ENCODE peak calls at places on chromosomes 6 and 20, in four cellular contexts. One of them, this sample, is unnamed.

GRCh38 chr6:88376759-88377387 is 210.7 kb upstream of the CNR1 start:
- DNase-seq in HepG2: no peak
- DNase-seq in K562: no peak
- DNase-seq in GM12878: no peak
- DNase-seq in this sample: no peak

GRCh38 chr6:135870722-135871121 is 19.2 kb downstream of the PDE7B start:
- DNase-seq in HepG2: no peak
- DNase-seq in GM12878: no peak
- DNase-seq in K562: no peak
- DNase-seq in this sample: no peak

GRCh38 chr6:169176361-169176991 is 77.2 kb downstream of the THBS2 start:
- DNase-seq in HepG2: no peak
- DNase-seq in GM12878: no peak
- DNase-seq in K562: no peak
- DNase-seq in this sample: no peak

GRCh38 chr20:53080969-53081871 is 109.1 kb downstream of the TSHZ2 start:
- DNase-seq in K562: no peak
- DNase-seq in HepG2: peak; percentile 99
- DNase-seq in GM12878: no peak
- DNase-seq in this sample: peak; percentile 9

GRCh38 chr6:32689531-32690505 is 23.4 kb upstream of the HLA-DQB1 start:
- DNase-seq in K562: no peak
- DNase-seq in HepG2: no peak
- DNase-seq in GM12878: peak; percentile 79
- DNase-seq in this sample: no peak

GRCh38 chr6:52138284-52138683 is 47.9 kb upstream of the IL17A start:
- DNase-seq in GM12878: no peak
- DNase-seq in K562: no peak
- DNase-seq in HepG2: no peak
- DNase-seq in this sample: no peak

GRCh38 chr6:3259491-3259958 is 778 bp downstream of the PSMG4 start:
- DNase-seq in K562: peak; percentile 67
- DNase-seq in GM12878: no peak
- DNase-seq in HepG2: peak; percentile 36
- DNase-seq in this sample: peak; percentile 52

GRCh38 chr6:151432650-151433049 is 19.3 kb downstream of the RMND1 start:
- DNase-seq in HepG2: no peak
- DNase-seq in GM12878: no peak
- DNase-seq in K562: no peak
- DNase-seq in this sample: no peak

GRCh38 chr6:91697010-91697694 is 1110.3 kb upstream of the MAP3K7 start:
- DNase-seq in GM12878: no peak
- DNase-seq in HepG2: no peak
- DNase-seq in K562: no peak
- DNase-seq in this sample: no peak

GRCh38 chr20:59141818-59142581 is 21.6 kb upstream of the ZNF831 start:
- DNase-seq in K562: peak; percentile 36
- DNase-seq in HepG2: no peak
- DNase-seq in GM12878: no peak
- DNase-seq in this sample: peak; percentile 34

GRCh38 chr6:10316327-10316726 is 98.5 kb downstream of the TFAP2A start:
- DNase-seq in HepG2: no peak
- DNase-seq in GM12878: no peak
- DNase-seq in K562: peak; percentile 82
- DNase-seq in this sample: peak; percentile 50

GRCh38 chr20:1505871-1506270 is 14.7 kb upstream of the SIRPB2 start:
- DNase-seq in GM12878: no peak
- DNase-seq in K562: no peak
- DNase-seq in HepG2: no peak
- DNase-seq in this sample: no peak

GRCh38 chr20:1833216-1833615 is 62.0 kb upstream of the SIRPA start:
- DNase-seq in HepG2: no peak
- DNase-seq in K562: no peak
- DNase-seq in GM12878: no peak
- DNase-seq in this sample: no peak

GRCh38 chr6:167094820-167095637 is 27.9 kb upstream of the CCR6 start:
- DNase-seq in K562: no peak
- DNase-seq in GM12878: peak; percentile 94
- DNase-seq in HepG2: no peak
- DNase-seq in this sample: no peak

GRCh38 chr6:138989098-138989983 is 1.3 kb upstream of the REPS1 start:
- DNase-seq in K562: no peak
- DNase-seq in HepG2: peak; percentile 54
- DNase-seq in GM12878: no peak
- DNase-seq in this sample: no peak

GRCh38 chr6:44306710-44307109 is 6.4 kb downstream of the AARS2 start:
- DNase-seq in HepG2: no peak
- DNase-seq in GM12878: no peak
- DNase-seq in K562: no peak
- DNase-seq in this sample: no peak

GRCh38 chr20:63118303-63118670 is 97.6 kb downstream of the YTHDF1 start:
- DNase-seq in K562: no peak
- DNase-seq in GM12878: no peak
- DNase-seq in HepG2: no peak
- DNase-seq in this sample: no peak

GRCh38 chr20:32577657-32578056 is 7.5 kb downstream of the NOL4L start:
- DNase-seq in HepG2: no peak
- DNase-seq in K562: no peak
- DNase-seq in GM12878: no peak
- DNase-seq in this sample: no peak

GRCh38 chr6:163327936-163328335 is 86.6 kb upstream of the QKI start:
- DNase-seq in HepG2: no peak
- DNase-seq in GM12878: no peak
- DNase-seq in K562: no peak
- DNase-seq in this sample: no peak

GRCh38 chr6:161817881-161818280 is 544.0 kb upstream of the AGPAT4 start:
- DNase-seq in GM12878: no peak
- DNase-seq in K562: no peak
- DNase-seq in HepG2: no peak
- DNase-seq in this sample: no peak

GRCh38 chr6:48883116-48883515 is 579.9 kb downstream of the MMUT start:
- DNase-seq in K562: no peak
- DNase-seq in GM12878: no peak
- DNase-seq in HepG2: no peak
- DNase-seq in this sample: no peak

GRCh38 chr20:37388831-37389230 is 42.9 kb downstream of the SRC start:
- DNase-seq in HepG2: no peak
- DNase-seq in K562: no peak
- DNase-seq in GM12878: no peak
- DNase-seq in this sample: no peak

GRCh38 chr6:37021356-37022129 is 16.1 kb downstream of the FGD2 start:
- DNase-seq in GM12878: no peak
- DNase-seq in K562: peak; percentile 88
- DNase-seq in HepG2: peak; percentile 37
- DNase-seq in this sample: no peak

GRCh38 chr6:22466665-22467064 is 102.7 kb upstream of the HDGFL1 start:
- DNase-seq in GM12878: no peak
- DNase-seq in HepG2: no peak
- DNase-seq in K562: no peak
- DNase-seq in this sample: no peak

GRCh38 chr20:64161595-64162238 is 2.5 kb upstream of the MYT1 start:
- DNase-seq in HepG2: peak; percentile 68
- DNase-seq in K562: peak; percentile 76
- DNase-seq in GM12878: no peak
- DNase-seq in this sample: peak; percentile 78

GRCh38 chr6:4928426-4928825 is 75.4 kb downstream of the RPP40 start:
- DNase-seq in K562: peak; percentile 82
- DNase-seq in HepG2: no peak
- DNase-seq in GM12878: no peak
- DNase-seq in this sample: no peak

GRCh38 chr20:4637081-4637797 is 84.5 kb upstream of the PRND start:
- DNase-seq in GM12878: no peak
- DNase-seq in K562: no peak
- DNase-seq in HepG2: no peak
- DNase-seq in this sample: no peak

GRCh38 chr6:94636780-94637385 is 940.5 kb upstream of the MANEA start:
- DNase-seq in GM12878: no peak
- DNase-seq in K562: no peak
- DNase-seq in HepG2: peak; percentile 32
- DNase-seq in this sample: peak; percentile 13

GRCh38 chr20:46605978-46606816 is 45.1 kb downstream of the SLC13A3 start:
- DNase-seq in GM12878: no peak
- DNase-seq in K562: no peak
- DNase-seq in HepG2: no peak
- DNase-seq in this sample: no peak

GRCh38 chr6:115001726-115002436 is 659.1 kb upstream of the HS3ST5 start:
- DNase-seq in HepG2: peak; percentile 5
- DNase-seq in GM12878: no peak
- DNase-seq in K562: no peak
- DNase-seq in this sample: no peak

GRCh38 chr6:113562248-113562647 is 294.9 kb upstream of the MARCKS start:
- DNase-seq in K562: no peak
- DNase-seq in HepG2: no peak
- DNase-seq in GM12878: no peak
- DNase-seq in this sample: no peak

GRCh38 chr6:36714511-36714910 is 16.9 kb downstream of the RAB44 start:
- DNase-seq in GM12878: no peak
- DNase-seq in HepG2: no peak
- DNase-seq in K562: no peak
- DNase-seq in this sample: no peak

GRCh38 chr6:121573466-121573865 is 138.0 kb downstream of the GJA1 start:
- DNase-seq in HepG2: no peak
- DNase-seq in K562: no peak
- DNase-seq in GM12878: no peak
- DNase-seq in this sample: no peak

GRCh38 chr20:4972506-4973251 is 28.6 kb downstream of the SLC23A2 start:
- DNase-seq in GM12878: no peak
- DNase-seq in HepG2: no peak
- DNase-seq in K562: no peak
- DNase-seq in this sample: no peak

GRCh38 chr20:39660251-39660650 is 698.1 kb downstream of the DHX35 start:
- DNase-seq in HepG2: no peak
- DNase-seq in K562: no peak
- DNase-seq in GM12878: no peak
- DNase-seq in this sample: no peak

GRCh38 chr20:48698507-48699267 is 129.1 kb downstream of the PREX1 start:
- DNase-seq in GM12878: no peak
- DNase-seq in K562: peak; percentile 56
- DNase-seq in HepG2: no peak
- DNase-seq in this sample: peak; percentile 34

GRCh38 chr20:23340524-23340923 is 10.1 kb upstream of the NXT1 start:
- DNase-seq in K562: peak; percentile 77
- DNase-seq in GM12878: no peak
- DNase-seq in HepG2: peak; percentile 77
- DNase-seq in this sample: peak; percentile 64

GRCh38 chr6:134589512-134589911 is 271.6 kb upstream of the SGK1 start:
- DNase-seq in HepG2: no peak
- DNase-seq in K562: no peak
- DNase-seq in GM12878: no peak
- DNase-seq in this sample: no peak

GRCh38 chr6:129488313-129488712 is 221.7 kb downstream of the ARHGAP18 start:
- DNase-seq in GM12878: no peak
- DNase-seq in HepG2: no peak
- DNase-seq in K562: no peak
- DNase-seq in this sample: no peak

DNA sequence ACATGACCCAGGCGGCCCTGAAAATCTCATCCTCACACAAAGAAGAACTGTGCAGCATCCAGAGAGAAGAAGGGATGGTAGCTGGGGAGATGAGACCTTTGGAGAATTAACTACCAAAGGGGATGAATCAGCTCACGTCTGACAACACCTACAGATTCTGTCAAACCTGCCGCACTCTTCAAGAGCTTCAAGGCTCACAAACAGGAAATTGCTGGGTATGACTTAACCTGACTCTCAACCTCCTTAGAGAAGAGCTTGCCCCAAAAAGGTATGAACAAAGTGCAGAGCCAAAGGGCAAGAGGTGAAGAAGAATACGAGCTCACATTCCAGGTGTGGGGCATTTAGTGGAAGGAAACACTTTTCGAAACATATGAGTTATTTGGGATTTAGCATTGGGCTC is 139.8 kb downstream of the BACH2 start:
- DNase-seq in HepG2: no peak
- DNase-seq in GM12878: no peak
- DNase-seq in K562: no peak
- DNase-seq in this sample: no peak
- TF ChIP-seq FOXM1 in HepG2: no peak
- TF ChIP-seq FOXM1 in GM12878: no peak
- TF ChIP-seq FOXM1 in K562: no peak
- TF ChIP-seq FOXM1 in this sample: no peak

DNA sequence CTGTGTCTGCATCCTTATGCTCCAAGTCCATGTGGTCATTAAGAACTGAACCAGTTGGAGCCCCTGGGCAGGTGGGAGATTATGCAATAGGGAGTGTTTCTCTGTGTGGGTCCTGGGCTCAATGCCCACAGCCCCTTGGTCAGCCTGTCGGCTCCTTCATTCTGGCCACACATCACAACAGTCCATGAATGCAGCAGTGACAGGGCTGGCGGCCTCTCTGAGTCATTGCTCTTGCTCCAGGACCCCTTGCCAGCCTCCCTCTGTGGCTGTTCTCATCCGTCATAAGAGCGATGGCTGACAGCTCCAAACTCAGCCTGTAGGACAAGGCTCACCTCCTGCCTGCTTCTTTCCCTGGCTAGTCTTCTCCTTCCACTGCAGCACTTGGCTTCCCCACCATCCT is 609.5 kb upstream of the CDH4 start:
- DNase-seq in K562: no peak
- DNase-seq in HepG2: no peak
- DNase-seq in GM12878: no peak
- DNase-seq in this sample: no peak
- TF ChIP-seq BHLHE40 in K562: no peak
- TF ChIP-seq BHLHE40 in HepG2: no peak
- TF ChIP-seq BHLHE40 in GM12878: no peak
- TF ChIP-seq BHLHE40 in this sample: no peak

DNA sequence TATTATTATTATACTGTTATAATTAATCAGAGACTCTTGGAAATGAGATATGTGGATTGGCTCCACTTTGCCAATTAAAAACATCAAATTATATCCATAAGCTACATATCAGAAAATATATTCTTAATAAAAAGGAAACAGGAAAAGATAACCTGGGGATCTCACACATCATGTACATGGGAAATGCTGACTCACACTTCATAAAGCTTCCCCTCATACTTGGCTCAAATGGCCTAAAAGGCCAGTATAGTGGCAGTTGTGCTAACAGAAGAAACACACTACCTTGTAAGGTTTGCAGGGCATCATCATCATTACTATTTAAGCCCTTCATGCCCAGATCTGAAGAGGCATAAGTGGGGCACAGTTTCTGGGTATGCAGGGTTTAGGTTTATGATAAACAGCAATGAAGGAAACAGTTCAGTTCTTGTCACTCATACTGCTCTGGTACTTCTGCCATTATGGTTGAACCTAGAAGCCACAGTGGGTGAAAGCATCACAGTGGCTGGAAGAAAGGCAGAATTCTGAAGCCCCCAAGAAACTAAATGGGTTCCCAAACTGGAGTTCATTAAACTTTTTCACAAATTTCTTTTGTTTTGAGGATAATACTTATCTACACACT is 60.6 kb downstream of the BTBD9 start:
- DNase-seq in HepG2: no peak
- DNase-seq in K562: peak; percentile 71
- DNase-seq in GM12878: no peak
- DNase-seq in this sample: no peak
- TF ChIP-seq FOXM1 in HepG2: no peak
- TF ChIP-seq FOXM1 in K562: no peak
- TF ChIP-seq FOXM1 in GM12878: no peak
- TF ChIP-seq FOXM1 in this sample: no peak

GRCh38 chr20:47654370-47654769 is 130.9 kb downstream of the SULF2 start:
- DNase-seq in HepG2: no peak
- DNase-seq in K562: no peak
- DNase-seq in GM12878: no peak
- DNase-seq in this sample: no peak
- TF ChIP-seq BHLHE40 in HepG2: no peak
- TF ChIP-seq BHLHE40 in K562: no peak
- TF ChIP-seq BHLHE40 in GM12878: no peak
- TF ChIP-seq BHLHE40 in this sample: no peak